ENCODE peak calls at places on chromosomes 2 and 18, in four cellular contexts. Q, H, J and I are unnamed samples.

GRCh38 chr2:58240595-58240937 is 559 bp downstream of the FANCL start:
- DNase-seq in Q (no peak), H (peak), J (peak), I (no peak)

GRCh38 chr2:170155022-170155722 is 22.8 kb upstream of the MYO3B start:
- DNase-seq in Q (no peak), J (no peak), H (no peak), I (peak)

GRCh38 chr2:204115692-204116091 is 179.1 kb downstream of the ICOS start:
- DNase-seq in H (no peak), J (no peak), Q (no peak), I (no peak)

GRCh38 chr2:8581601-8582041 is 100.2 kb upstream of the ID2 start:
- DNase-seq in Q (peak), H (no peak), J (peak), I (peak)

GRCh38 chr2:221370076-221370941 is 201.8 kb downstream of the EPHA4 start:
- DNase-seq in Q (no peak), H (no peak), J (no peak), I (no peak)

GRCh38 chr2:56208380-56208779 is 24.6 kb downstream of the CCDC85A start:
- DNase-seq in J (no peak), Q (no peak), H (no peak), I (no peak)

GRCh38 chr2:113124181-113124961 is 3.0 kb upstream of the IL1RN start:
- DNase-seq in J (peak), H (no peak), Q (no peak), I (peak)

GRCh38 chr2:110104025-110104771 is 11.4 kb downstream of the MALL start:
- DNase-seq in H (no peak), Q (no peak), J (no peak), I (no peak)

GRCh38 chr2:169799555-169799954 is 884 bp downstream of the SSB start:
- DNase-seq in H (no peak), Q (no peak), J (peak), I (peak)

GRCh38 chr18:59783138-59783537 is 85.9 kb upstream of the CCBE1 start:
- DNase-seq in H (peak), Q (no peak), J (peak), I (peak)

GRCh38 chr18:79588636-79589481 is 90.7 kb upstream of the CTDP1 start:
- DNase-seq in J (peak), H (no peak), Q (peak), I (no peak)

GRCh38 chr2:218259099-218259921 is 1.5 kb upstream of the GPBAR1 start:
- DNase-seq in Q (no peak), H (no peak), J (no peak), I (no peak)

GRCh38 chr2:108267117-108267516 is 21.6 kb upstream of the SULT1C2 start:
- DNase-seq in Q (no peak), H (no peak), J (no peak), I (no peak)

GRCh38 chr2:15642334-15643208 is 50.9 kb downstream of the DDX1 start:
- DNase-seq in H (no peak), Q (no peak), J (peak), I (no peak)

GRCh38 chr2:74373189-74373588 is 6.9 kb downstream of the DCTN1 start:
- DNase-seq in H (no peak), J (no peak), Q (peak), I (no peak)

GRCh38 chr2:227310756-227311110 is 14.3 kb upstream of the MFF start:
- DNase-seq in J (peak), Q (no peak), H (no peak), I (no peak)

GRCh38 chr2:62596061-62596658 is 90.2 kb upstream of the TMEM17 start:
- DNase-seq in J (no peak), H (no peak), Q (no peak), I (no peak)

GRCh38 chr2:128557841-128558241 is 239.2 kb upstream of the HS6ST1 start:
- DNase-seq in Q (no peak), H (no peak), J (no peak), I (no peak)

GRCh38 chr2:193467276-193467987 is 1272.7 kb upstream of the TMEFF2 start:
- DNase-seq in Q (no peak), H (no peak), J (no peak), I (no peak)

GRCh38 chr2:16643099-16643498 is 22.5 kb downstream of the CYRIA start:
- DNase-seq in H (no peak), Q (no peak), J (no peak), I (no peak)

GRCh38 chr2:61179701-61180639 is 18.0 kb downstream of the C2orf74 start:
- DNase-seq in J (no peak), Q (peak), H (no peak), I (peak)

GRCh38 chr2:223269386-223269785 is 217.4 kb downstream of the KCNE4 start:
- DNase-seq in H (no peak), Q (no peak), J (no peak), I (no peak)

GRCh38 chr18:52764271-52764670 is 424.3 kb downstream of the DCC start:
- DNase-seq in H (no peak), J (no peak), Q (no peak), I (no peak)

GRCh38 chr2:61733563-61733962 is 120.3 kb downstream of the FAM161A start:
- DNase-seq in Q (no peak), J (no peak), H (no peak), I (no peak)

GRCh38 chr2:232876071-232876977 is 6.3 kb downstream of the SNORC start:
- DNase-seq in H (peak), Q (peak), J (no peak), I (peak)

GRCh38 chr18:24136967-24137373 is 1.9 kb upstream of the CABYR start:
- DNase-seq in Q (no peak), H (no peak), J (no peak), I (no peak)

GRCh38 chr18:2303517-2304238 is 267.6 kb downstream of the METTL4 start:
- DNase-seq in H (peak), J (no peak), Q (no peak), I (peak)

GRCh38 chr2:206915136-206915535 is 24.2 kb upstream of the CPO start:
- DNase-seq in J (peak), Q (no peak), H (no peak), I (peak)

GRCh38 chr2:207515671-207516070 is 14.1 kb upstream of the CREB1 start:
- DNase-seq in Q (no peak), H (no peak), J (no peak), I (no peak)

GRCh38 chr2:86382698-86383097 is 45.3 kb upstream of the REEP1 start:
- DNase-seq in J (no peak), Q (no peak), H (no peak), I (no peak)

GRCh38 chr2:214593723-214594122 is 182.9 kb downstream of the VWC2L start:
- DNase-seq in H (no peak), Q (no peak), J (peak), I (no peak)

GRCh38 chr2:155485141-155485842 is 786.8 kb downstream of the KCNJ3 start:
- DNase-seq in J (no peak), H (no peak), Q (no peak), I (no peak)

GRCh38 chr2:146489386-146489785 is 1355.4 kb upstream of the ACVR2A start:
- DNase-seq in Q (no peak), J (no peak), H (no peak), I (no peak)

GRCh38 chr2:88903744-88904353 is 212.4 kb downstream of the RPIA start:
- DNase-seq in Q (no peak), H (peak), J (peak), I (peak)

GRCh38 chr2:143171817-143172216 is 42.6 kb downstream of the ARHGAP15 start:
- DNase-seq in H (no peak), Q (no peak), J (no peak), I (no peak)

DNA sequence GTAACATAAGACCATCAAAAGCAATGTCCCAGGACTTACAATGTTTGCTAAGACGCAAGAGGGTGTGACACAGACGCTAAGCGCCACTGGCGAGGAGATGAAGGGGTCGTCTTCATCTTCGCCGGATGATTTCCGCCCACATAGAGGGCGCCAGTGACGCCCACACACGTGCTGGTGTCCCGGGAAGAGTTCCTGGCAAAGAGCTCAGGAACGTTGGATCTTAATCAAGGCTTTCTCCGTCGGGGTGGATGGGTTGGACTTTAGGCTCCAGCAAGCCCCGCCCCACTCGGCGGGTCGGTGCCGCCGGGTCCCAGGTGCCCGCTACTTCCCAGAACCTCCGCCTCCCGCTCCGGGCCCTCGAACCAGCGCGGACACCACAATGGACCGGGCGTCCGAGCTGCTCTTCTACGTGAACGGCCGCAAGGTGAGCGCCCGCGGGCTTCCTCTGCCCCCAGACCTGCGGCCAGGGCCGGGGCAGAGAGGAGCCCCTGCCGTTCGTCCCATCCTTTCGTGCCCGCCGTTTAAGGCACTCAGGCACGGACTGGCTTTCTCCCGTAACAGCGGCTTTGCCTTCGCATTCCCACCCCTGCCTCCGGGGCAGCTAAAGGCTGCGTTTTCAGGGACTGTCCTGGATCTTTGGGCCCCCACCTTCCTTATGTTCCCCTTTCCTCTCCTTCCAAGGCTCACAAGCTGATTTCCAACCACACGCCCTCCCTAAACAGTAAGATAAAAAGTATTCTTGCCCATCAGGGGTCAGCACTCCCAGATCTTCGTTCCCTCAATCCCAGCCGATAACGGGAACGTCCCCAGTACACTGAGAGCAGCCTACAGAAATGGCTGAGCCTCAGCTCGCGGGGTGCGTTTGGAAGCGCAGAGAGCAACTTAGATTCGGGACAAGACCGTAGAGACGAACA is at the start of gene AOX1:
- DNase-seq in Q (peak), H (no peak), J (peak), I (peak)
- TF ChIP-seq POLR2A in Q (no peak), H (no peak), J (peak), I (no peak)

GRCh38 chr2:215884741-215885140 is 128.6 kb downstream of the MREG start:
- DNase-seq in J (no peak), Q (no peak), H (no peak), I (no peak)

GRCh38 chr2:215888680-215889079 is 124.7 kb downstream of the MREG start:
- DNase-seq in J (no peak), H (no peak), Q (no peak), I (peak)

GRCh38 chr2:215883799-215884198 is 129.6 kb downstream of the MREG start:
- DNase-seq in J (no peak), Q (no peak), H (no peak), I (no peak)

GRCh38 chr2:215885621-215886020 is 127.7 kb downstream of the MREG start:
- DNase-seq in Q (no peak), J (no peak), H (no peak), I (no peak)

GRCh38 chr2:215886026-215886425 is 127.3 kb downstream of the MREG start:
- DNase-seq in J (no peak), H (no peak), Q (no peak), I (no peak)
- TF ChIP-seq POLR2A in J (no peak), H (no peak), Q (no peak), I (no peak)

GRCh38 chr2:177263451-177264208 is 897 bp downstream of the NFE2L2 start:
- DNase-seq in H (peak), Q (peak), J (peak), I (peak)
- TF ChIP-seq POLR2A in H (peak), Q (no peak), J (peak), I (peak)

GRCh38 chr2:219510512-219511135 is 3.7 kb upstream of the ASIC4 start:
- DNase-seq in Q (no peak), J (no peak), H (no peak), I (peak)
- TF ChIP-seq POLR2A in Q (no peak), J (no peak), H (no peak), I (no peak)

GRCh38 chr2:114464961-114465706 is 22.7 kb downstream of the DPP10 start:
- DNase-seq in H (no peak), J (no peak), Q (no peak), I (no peak)
- TF ChIP-seq POLR2A in H (no peak), J (no peak), Q (no peak), I (no peak)

DNA sequence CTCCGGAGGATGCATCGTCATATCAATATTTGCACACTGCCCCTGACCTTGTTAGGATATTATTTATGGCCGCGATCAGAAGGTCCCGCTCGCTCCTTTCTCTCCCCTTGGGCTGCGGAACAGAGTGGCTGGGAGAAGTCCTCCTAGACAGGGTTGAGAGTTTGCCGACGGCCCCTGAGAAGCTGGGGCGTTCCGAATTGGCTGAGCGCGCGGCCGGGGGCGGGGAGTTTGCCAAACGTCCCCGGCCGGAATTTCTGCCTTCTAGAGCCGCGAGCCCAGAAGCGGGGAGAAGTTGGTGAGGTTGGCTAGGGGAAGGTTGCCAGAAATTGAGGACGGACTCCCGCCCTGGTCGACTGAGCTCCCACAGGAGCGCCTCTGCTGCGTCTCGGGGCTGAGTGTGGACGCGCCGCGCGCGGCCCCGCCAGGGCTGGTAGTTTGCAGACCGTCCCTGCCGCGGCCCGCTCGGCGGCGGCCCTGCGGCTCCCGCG is 134.2 kb upstream of the MGAT5 start:
- DNase-seq in Q (peak), J (peak), H (peak), I (peak)
- TF ChIP-seq POLR2A in Q (no peak), J (peak), H (peak), I (no peak)